ENCODE peak calls at places on chromosomes 5 and 9, in seven cellular contexts. Y is stimulated activated CD8-positive, alpha-beta memory T cell treated with anti-CD3 and anti-CD28 coated beads, Interleukin-4, amount 100 ng/mL, for 24 hours; J is activated effector memory CD4-positive, alpha-beta T cell treated with Interleukin-2 at 50 U/mL for 16 hours; O is right atrium auricular region; U is T-cell; W is HuH-7; I is NCI-H460. C is an unnamed sample.

GRCh38 chr5:76641514-76642120 is 18.4 kb upstream of the F2RL2 start:
- DNase-seq in Y (peak), J (peak), O (peak), U (peak), W (peak), I (peak), C (no peak)

GRCh38 chr9:83218411-83219090 is 155.6 kb upstream of the RASEF start:
- DNase-seq in Y (no peak), J (no peak), O (no peak), U (no peak), W (no peak), I (no peak), C (no peak)

GRCh38 chr5:75610201-75610600 is 1.1 kb upstream of the ANKDD1B start:
- DNase-seq in Y (no peak), J (no peak), O (no peak), U (no peak), W (no peak), I (no peak), C (no peak)

GRCh38 chr9:137156567-137157375 is 13.1 kb downstream of the LRRC26 start:
- DNase-seq in Y (peak), J (peak), O (no peak), U (peak), W (no peak), I (no peak), C (no peak)

GRCh38 chr9:135619599-135619886 is 19.8 kb downstream of the GLT6D1 start:
- DNase-seq in Y (no peak), J (no peak), O (no peak), U (no peak), W (no peak), I (no peak), C (no peak)

GRCh38 chr9:22237497-22238363 is 208.9 kb upstream of the DMRTA1 start:
- DNase-seq in Y (no peak), J (no peak), O (no peak), U (no peak), W (no peak), I (peak), C (no peak)

GRCh38 chr5:93123127-93123526 is 457.9 kb downstream of the NR2F1-AS1 start:
- DNase-seq in Y (no peak), J (no peak), O (no peak), U (no peak), W (no peak), I (no peak), C (no peak)

GRCh38 chr9:106310782-106311181 is 552.2 kb upstream of the ZNF462 start:
- DNase-seq in Y (no peak), J (no peak), O (no peak), U (no peak), W (no peak), I (no peak), C (no peak)

GRCh38 chr5:58902305-58902704 is 319.4 kb downstream of the RAB3C start:
- DNase-seq in Y (no peak), J (no peak), O (no peak), U (no peak), W (no peak), I (no peak), C (no peak)

GRCh38 chr5:168531191-168531590 is 2.1 kb downstream of the FBLL1 start:
- DNase-seq in Y (no peak), J (no peak), O (no peak), U (no peak), W (no peak), I (no peak), C (no peak)

GRCh38 chr9:137461663-137462395 is 2.7 kb upstream of the NSMF start:
- DNase-seq in Y (peak), J (peak), O (no peak), U (peak), W (no peak), I (peak), C (no peak)

GRCh38 chr9:128790536-128790935 is 3.5 kb downstream of the TBC1D13 start:
- DNase-seq in Y (no peak), J (no peak), O (no peak), U (no peak), W (no peak), I (no peak), C (no peak)

GRCh38 chr5:133196441-133197085 is 144.8 kb downstream of the HSPA4 start:
- DNase-seq in Y (no peak), J (no peak), O (peak), U (no peak), W (no peak), I (no peak), C (no peak)

GRCh38 chr9:72203205-72203803 is 54.1 kb downstream of the GDA start:
- DNase-seq in Y (no peak), J (no peak), O (no peak), U (no peak), W (peak), I (peak), C (no peak)

GRCh38 chr5:148425808-148426207 is 42.0 kb downstream of the FBXO38 start:
- DNase-seq in Y (no peak), J (no peak), O (no peak), U (no peak), W (no peak), I (peak), C (no peak)

GRCh38 chr5:57687641-57688040 is 205.0 kb upstream of the ACTBL2 start:
- DNase-seq in Y (no peak), J (no peak), O (no peak), U (no peak), W (no peak), I (no peak), C (no peak)

GRCh38 chr5:32109236-32109635 is 64.9 kb downstream of the GOLPH3 start:
- DNase-seq in Y (no peak), J (no peak), O (no peak), U (no peak), W (no peak), I (no peak), C (no peak)

GRCh38 chr9:84101892-84102632 is 121.5 kb downstream of the RMI1 start:
- DNase-seq in Y (no peak), J (no peak), O (no peak), U (no peak), W (no peak), I (no peak), C (no peak)

GRCh38 chr5:175746851-175747250 is 89.0 kb downstream of the HRH2 start:
- DNase-seq in Y (no peak), J (no peak), O (no peak), U (no peak), W (no peak), I (no peak), C (no peak)

GRCh38 chr5:172775326-172776234 is 4.6 kb upstream of the DUSP1 start:
- DNase-seq in Y (no peak), J (no peak), O (peak), U (no peak), W (peak), I (peak), C (no peak)